ENCODE peak calls at places on chromosome 20, in seven cellular contexts. A is activated T-cell treated with anti-CD3 and anti-CD28 coated beads, Interleukin-2, amount 50 U/mL, for 4 hours; P is WERI-Rb-1; Q is sciatic nerve; O is progenitor cell of endocrine pancreas; Z is ovary; T is islet precursor cell. C is an unnamed sample.

GRCh38 chr20:50380697-50381040 is 129.5 kb upstream of the PTPN1 start:
- DNase-seq in P (peak), Z (peak), Q (no peak), T (no peak), O (no peak), A (no peak), C (peak)

GRCh38 chr20:44866703-44867335 is 18.7 kb upstream of the YWHAB start:
- DNase-seq in O (no peak), T (no peak), Z (no peak), Q (no peak), A (no peak), P (no peak), C (no peak)

GRCh38 chr20:49446808-49447207 is 35.7 kb downstream of the KCNB1 start:
- DNase-seq in O (no peak), Q (peak), Z (peak), A (no peak), T (peak), P (peak), C (peak)

GRCh38 chr20:54140927-54141566 is 32.7 kb downstream of the CYP24A1 start:
- DNase-seq in P (no peak), A (no peak), Z (no peak), T (no peak), O (no peak), Q (no peak), C (peak)

GRCh38 chr20:63697868-63698545 is 1.6 kb downstream of the TNFRSF6B start:
- DNase-seq in A (no peak), O (no peak), T (peak), P (no peak), Z (no peak), Q (peak), C (no peak)

GRCh38 chr20:9903048-9903651 is 64.3 kb upstream of the PAK5 start:
- DNase-seq in Q (no peak), Z (no peak), P (peak), O (no peak), T (no peak), A (no peak), C (no peak)

GRCh38 chr20:2023151-2023550 is 29.3 kb upstream of the PDYN start:
- DNase-seq in A (no peak), Q (no peak), P (no peak), T (no peak), O (no peak), Z (no peak), C (no peak)

GRCh38 chr20:61957961-61958715 is 107.5 kb downstream of the TAF4 start:
- DNase-seq in T (no peak), Q (no peak), O (no peak), Z (no peak), A (no peak), P (no peak), C (peak)

GRCh38 chr20:34249291-34249690 is 8.1 kb downstream of the ASIP start:
- DNase-seq in Z (no peak), Q (no peak), O (no peak), A (no peak), P (no peak), T (no peak), C (peak)

GRCh38 chr20:24462461-24463010 is 6.9 kb upstream of the SYNDIG1 start:
- DNase-seq in Q (no peak), T (no peak), P (no peak), Z (no peak), O (no peak), A (no peak), C (no peak)

GRCh38 chr20:2237059-2237458 is 58.7 kb upstream of the TGM3 start:
- DNase-seq in Z (peak), Q (peak), O (no peak), P (no peak), A (no peak), T (peak), C (peak)

GRCh38 chr20:21074605-21075336 is 31.4 kb downstream of the LINC00237 start:
- DNase-seq in A (no peak), T (no peak), Z (no peak), O (no peak), P (no peak), Q (no peak), C (no peak)

GRCh38 chr20:33233129-33233774 is 2.5 kb upstream of the BPIFA1 start:
- DNase-seq in Q (no peak), Z (no peak), O (no peak), T (peak), P (peak), A (no peak), C (no peak)

GRCh38 chr20:53984781-53985518 is 85.4 kb downstream of the BCAS1 start:
- DNase-seq in A (no peak), O (no peak), Z (no peak), T (no peak), P (no peak), Q (no peak), C (no peak)

C was measured in amniotic epithelial cell.